ENCODE peak calls at places on chromosomes 11 and 22, in eight cellular contexts. S, Y, J, E, D, A, F and Z are unnamed samples.

GRCh38 chr11:38598413-38598812 is 2000.4 kb upstream of the RAG2 start:
- DNase-seq in S (no peak), Y (peak), J (no peak), E (no peak), D (no peak), A (no peak), F (no peak), Z (no peak)

GRCh38 chr11:65132988-65133700 is 1.2 kb downstream of the SYVN1 start:
- DNase-seq in S (no peak), Y (peak), J (peak), E (no peak), D (no peak), A (no peak), F (peak), Z (peak)

GRCh38 chr11:72787262-72788104 is 6.4 kb downstream of the STARD10 start:
- DNase-seq in S (no peak), Y (peak), J (peak), E (no peak), D (no peak), A (no peak), F (no peak), Z (no peak)

GRCh38 chr11:120134106-120134930 is 3.6 kb downstream of the TRIM29 start:
- DNase-seq in S (peak), Y (no peak), J (no peak), E (peak), D (no peak), A (peak), F (no peak), Z (no peak)

GRCh38 chr11:57885298-57886035 is 123.9 kb downstream of the CTNND1 start:
- DNase-seq in S (no peak), Y (peak), J (no peak), E (no peak), D (no peak), A (no peak), F (no peak), Z (peak)

GRCh38 chr11:111976614-111977140 is 39.5 kb downstream of the DIXDC1 start:
- DNase-seq in S (no peak), Y (no peak), J (no peak), E (no peak), D (no peak), A (peak), F (no peak), Z (peak)

GRCh38 chr22:43829904-43830851 is 18.1 kb upstream of the EFCAB6 start:
- DNase-seq in S (peak), Y (no peak), J (no peak), E (peak), D (peak), A (peak), F (no peak), Z (no peak)

GRCh38 chr11:35983965-35984364 is 40.1 kb downstream of the LDLRAD3 start:
- DNase-seq in S (no peak), Y (no peak), J (no peak), E (no peak), D (no peak), A (no peak), F (no peak), Z (no peak)

GRCh38 chr22:48171294-48171693 is 1408.8 kb downstream of the TBC1D22A start:
- DNase-seq in S (no peak), Y (peak), J (no peak), E (no peak), D (no peak), A (peak), F (no peak), Z (no peak)

GRCh38 chr22:25111579-25112517 is 87.8 kb upstream of the CRYBB3 start:
- DNase-seq in S (no peak), Y (no peak), J (no peak), E (no peak), D (peak), A (no peak), F (no peak), Z (no peak)

DNA sequence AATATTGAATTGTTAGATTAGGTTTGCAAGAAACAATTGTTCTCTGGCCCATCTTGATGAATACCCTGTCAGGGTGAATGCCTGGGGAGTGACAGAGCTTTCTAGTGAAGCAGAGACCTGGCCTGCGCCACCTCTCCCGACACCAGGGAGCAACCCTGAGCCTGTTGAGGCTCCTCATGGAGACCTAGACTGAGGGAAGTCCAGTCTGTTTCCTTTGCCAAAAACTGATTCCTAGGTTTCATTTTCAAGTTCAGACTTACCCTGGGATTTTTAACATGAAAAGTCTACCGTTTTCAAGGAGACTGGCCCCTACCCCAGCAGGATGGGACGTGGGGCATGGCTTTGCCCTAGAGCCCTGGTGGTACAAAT is 173.7 kb upstream of the SORL1-AS1 start:
- DNase-seq in S (no peak), Y (no peak), J (no peak), E (no peak), D (no peak), A (no peak), F (no peak), Z (no peak)
- TF ChIP-seq CTCF in S (no peak), Y (no peak), J (no peak), E (no peak), D (no peak), A (no peak), F (no peak), Z (no peak)

GRCh38 chr22:49768961-49769690 is 58.5 kb downstream of the BRD1 start:
- DNase-seq in S (peak), Y (no peak), J (no peak), E (peak), D (no peak), A (no peak), F (no peak), Z (no peak)

GRCh38 chr22:49769691-49770315 is 57.9 kb downstream of the BRD1 start:
- DNase-seq in S (peak), Y (no peak), J (no peak), E (peak), D (no peak), A (no peak), F (no peak), Z (no peak)

GRCh38 chr22:49767355-49768062 is 60.2 kb downstream of the BRD1 start:
- DNase-seq in S (peak), Y (peak), J (peak), E (peak), D (no peak), A (peak), F (peak), Z (peak)

GRCh38 chr22:49768077-49768476 is 59.6 kb downstream of the BRD1 start:
- DNase-seq in S (peak), Y (no peak), J (no peak), E (peak), D (no peak), A (no peak), F (no peak), Z (no peak)

DNA sequence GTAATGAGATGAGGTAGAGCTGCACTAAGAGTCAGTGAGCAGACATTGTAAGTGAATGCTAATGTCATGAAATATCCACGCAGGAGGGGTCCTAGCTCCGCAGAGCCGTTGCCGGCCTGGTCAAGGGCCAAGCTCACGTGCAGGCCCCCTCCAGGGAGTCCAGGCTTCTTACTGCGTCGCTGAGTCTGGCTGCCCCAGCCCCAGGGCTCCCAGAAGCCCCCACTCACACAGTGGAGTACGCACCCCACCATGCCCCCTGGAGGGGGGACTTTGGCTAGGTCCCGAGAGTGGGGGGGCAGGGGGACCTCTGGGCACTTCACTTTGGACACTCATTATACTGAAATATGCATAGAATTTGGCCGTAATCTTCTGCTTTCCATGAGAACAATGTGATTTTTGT is 59.2 kb downstream of the BRD1 start:
- DNase-seq in S (peak), Y (no peak), J (no peak), E (peak), D (no peak), A (no peak), F (no peak), Z (no peak)
- TF ChIP-seq CTCF in S (no peak), Y (no peak), J (no peak), E (no peak), D (no peak), A (no peak), F (no peak), Z (no peak)

GRCh38 chr22:50523806-50524663 is 1.4 kb downstream of the SCO2 start:
- DNase-seq in S (no peak), Y (no peak), J (no peak), E (peak), D (no peak), A (no peak), F (no peak), Z (no peak)

GRCh38 chr22:50524664-50525103 is 714 bp downstream of the SCO2 start:
- DNase-seq in S (no peak), Y (no peak), J (no peak), E (no peak), D (no peak), A (no peak), F (no peak), Z (peak)

GRCh38 chr22:50526849-50527801 is 1.7 kb upstream of the SCO2 start:
- DNase-seq in S (peak), Y (peak), J (peak), E (peak), D (peak), A (peak), F (no peak), Z (peak)

GRCh38 chr22:50525991-50526848 is 822 bp upstream of the SCO2 start:
- DNase-seq in S (peak), Y (peak), J (peak), E (peak), D (peak), A (peak), F (no peak), Z (peak)

DNA sequence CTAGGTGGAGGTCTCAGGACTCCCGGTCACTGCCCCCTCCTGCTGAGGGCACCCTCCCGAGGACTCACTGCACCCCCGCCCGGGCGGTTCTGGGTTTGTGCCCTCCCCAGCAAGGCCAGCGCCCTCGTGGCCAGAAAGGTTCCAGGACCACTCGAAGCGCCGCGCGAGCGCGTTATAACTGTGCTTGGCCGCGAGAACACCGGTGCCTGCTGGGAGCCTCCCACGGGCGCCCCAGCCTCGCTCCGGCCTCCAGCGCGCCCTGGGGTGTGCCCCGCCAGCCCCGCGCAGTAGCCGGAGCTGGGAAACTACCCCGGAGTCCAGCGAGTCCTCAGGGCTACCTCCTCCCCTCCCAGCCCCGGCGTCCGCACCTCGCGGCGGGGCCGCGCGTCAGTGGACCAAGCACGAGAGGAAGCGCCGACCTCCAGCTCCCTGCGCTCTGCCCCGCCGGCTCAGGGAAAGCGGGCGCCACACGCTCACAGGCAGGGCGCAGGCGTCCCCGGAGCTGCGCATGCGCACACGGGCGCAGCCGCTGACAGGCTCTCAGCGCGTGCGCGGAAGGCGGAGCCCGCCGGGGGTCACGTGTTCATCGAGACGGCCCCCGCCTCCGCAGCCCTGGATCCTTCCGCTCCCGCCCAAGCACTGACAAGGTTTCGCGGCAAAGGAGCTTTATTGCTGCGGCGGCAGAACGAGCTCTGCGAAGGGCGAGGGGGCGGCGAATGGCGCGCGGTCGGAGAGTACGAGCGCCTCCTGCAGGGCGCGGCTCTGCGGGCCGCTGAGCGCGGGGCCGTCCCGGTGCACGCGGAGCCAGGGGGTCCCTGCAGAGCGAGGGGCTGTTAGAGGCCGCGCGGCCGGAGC is at the start of gene SCO2:
- DNase-seq in S (peak), Y (peak), J (peak), E (peak), D (peak), A (peak), F (peak), Z (peak)
- TF ChIP-seq CTCF in S (peak), Y (peak), J (peak), E (peak), D (peak), A (no peak), F (no peak), Z (peak)

DNA sequence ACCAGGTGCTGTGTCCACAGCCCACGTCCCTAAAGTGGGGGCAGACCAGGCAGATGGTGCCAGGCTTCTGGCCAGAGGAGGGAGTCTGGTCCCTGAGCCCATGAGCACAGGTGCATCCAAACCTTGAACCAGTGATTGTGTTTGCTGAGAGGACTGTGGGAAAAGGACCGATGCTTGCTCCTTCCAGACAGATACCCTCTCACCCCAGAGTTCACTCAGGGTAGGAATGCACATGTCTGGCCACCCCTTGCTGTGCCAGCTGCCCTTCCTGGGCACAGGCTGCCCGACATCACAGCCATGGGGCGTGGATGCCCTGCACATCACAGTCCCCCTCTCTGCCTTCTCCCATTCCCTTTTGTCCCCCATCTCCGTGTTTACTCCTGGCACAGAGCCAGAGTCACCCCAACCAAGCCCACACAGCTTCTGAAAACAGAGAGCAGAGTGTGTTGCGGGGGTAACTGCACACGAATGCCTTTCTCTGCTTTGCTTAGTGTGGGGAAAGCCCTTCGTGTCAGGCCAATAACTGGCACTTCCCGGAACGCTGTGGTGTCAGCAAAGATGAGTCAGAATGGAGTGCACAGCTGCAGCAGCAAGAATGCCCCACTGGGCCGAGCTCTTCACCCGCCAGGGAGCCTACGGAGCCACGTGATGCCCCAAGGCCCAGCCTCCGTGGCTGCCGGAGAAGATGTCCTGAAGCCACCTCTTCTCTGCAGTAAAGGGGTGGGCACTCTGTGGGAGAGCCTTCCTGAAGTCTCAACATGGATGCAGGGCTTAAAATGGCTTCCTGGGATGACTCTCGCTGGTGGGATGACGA is 7.6 kb downstream of the CARS1 start:
- DNase-seq in S (peak), Y (no peak), J (peak), E (peak), D (peak), A (peak), F (peak), Z (peak)
- TF ChIP-seq CTCF in S (peak), Y (no peak), J (peak), E (peak), D (peak), A (no peak), F (no peak), Z (peak)

GRCh38 chr22:21573750-21574494 is 6.4 kb downstream of the UBE2L3 start:
- DNase-seq in S (no peak), Y (no peak), J (no peak), E (no peak), D (no peak), A (no peak), F (no peak), Z (no peak)

GRCh38 chr22:21570398-21570797 is 2.9 kb downstream of the UBE2L3 start:
- DNase-seq in S (no peak), Y (no peak), J (no peak), E (no peak), D (no peak), A (no peak), F (no peak), Z (no peak)

GRCh38 chr22:21569459-21570161 is 2.1 kb downstream of the UBE2L3 start:
- DNase-seq in S (no peak), Y (peak), J (peak), E (no peak), D (no peak), A (no peak), F (no peak), Z (no peak)

GRCh38 chr22:21571679-21572078 is 4.2 kb downstream of the UBE2L3 start:
- DNase-seq in S (no peak), Y (no peak), J (no peak), E (no peak), D (no peak), A (no peak), F (no peak), Z (no peak)

DNA sequence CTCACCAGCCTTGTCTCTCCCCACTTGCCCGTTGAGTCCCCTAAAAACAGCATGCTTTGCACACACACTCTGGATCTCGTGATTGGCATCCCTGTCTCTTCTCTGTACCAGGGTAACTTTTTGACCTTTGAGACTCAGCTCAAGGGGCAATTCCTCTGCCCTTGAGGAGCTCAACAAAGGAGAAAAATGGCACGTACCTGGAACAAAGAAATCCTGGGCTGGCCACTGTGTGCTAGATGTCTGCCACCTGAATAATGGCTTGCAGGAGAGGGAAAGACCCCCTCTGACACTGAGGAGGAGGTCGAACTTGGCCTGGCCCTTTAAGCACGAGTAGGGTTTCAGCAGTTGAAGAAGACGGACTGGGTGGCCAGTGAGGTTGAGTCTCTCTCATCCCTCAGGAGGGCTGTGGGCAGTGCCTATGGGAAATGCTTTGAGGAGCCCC is 5.8 kb downstream of the UBE2L3 start:
- DNase-seq in S (no peak), Y (no peak), J (no peak), E (no peak), D (no peak), A (no peak), F (no peak), Z (no peak)
- TF ChIP-seq CTCF in S (no peak), Y (no peak), J (no peak), E (no peak), D (no peak), A (no peak), F (no peak), Z (no peak)

GRCh38 chr11:68372114-68372513 is 59.7 kb downstream of the LRP5 start:
- DNase-seq in S (no peak), Y (no peak), J (no peak), E (no peak), D (no peak), A (no peak), F (no peak), Z (no peak)

GRCh38 chr11:68369161-68369560 is 56.8 kb downstream of the LRP5 start:
- DNase-seq in S (no peak), Y (no peak), J (no peak), E (no peak), D (no peak), A (no peak), F (no peak), Z (no peak)

GRCh38 chr11:68371176-68372041 is 59.0 kb downstream of the LRP5 start:
- DNase-seq in S (peak), Y (no peak), J (no peak), E (no peak), D (no peak), A (no peak), F (no peak), Z (no peak)

GRCh38 chr11:68370211-68371111 is 58.1 kb downstream of the LRP5 start:
- DNase-seq in S (peak), Y (no peak), J (peak), E (peak), D (no peak), A (no peak), F (no peak), Z (no peak)

DNA sequence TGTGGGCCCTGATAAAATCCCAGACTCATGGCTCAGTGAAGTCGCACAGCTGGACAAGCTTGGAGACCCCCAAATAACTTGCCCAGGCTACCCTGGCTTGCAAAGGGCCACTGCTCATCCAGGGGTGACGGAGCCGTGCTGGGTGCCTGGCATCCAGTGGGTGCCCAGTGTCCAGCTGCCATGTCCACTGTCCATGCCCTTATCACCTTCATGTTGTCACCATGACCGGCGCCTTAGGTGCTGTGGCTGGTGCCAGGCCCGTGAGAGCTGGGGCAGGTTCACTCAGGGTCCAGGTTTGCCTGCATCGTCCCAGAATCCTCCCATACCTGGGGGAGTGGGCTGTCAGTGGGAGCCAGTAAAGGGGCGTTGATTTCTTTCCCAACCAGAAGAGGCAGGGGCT is 57.4 kb downstream of the LRP5 start:
- DNase-seq in S (no peak), Y (no peak), J (no peak), E (no peak), D (no peak), A (no peak), F (no peak), Z (no peak)
- TF ChIP-seq CTCF in S (no peak), Y (no peak), J (no peak), E (no peak), D (no peak), A (no peak), F (no peak), Z (no peak)

GRCh38 chr11:42410251-42410956 is 901.4 kb upstream of the API5 start:
- DNase-seq in S (no peak), Y (no peak), J (peak), E (no peak), D (no peak), A (no peak), F (no peak), Z (no peak)

DNA sequence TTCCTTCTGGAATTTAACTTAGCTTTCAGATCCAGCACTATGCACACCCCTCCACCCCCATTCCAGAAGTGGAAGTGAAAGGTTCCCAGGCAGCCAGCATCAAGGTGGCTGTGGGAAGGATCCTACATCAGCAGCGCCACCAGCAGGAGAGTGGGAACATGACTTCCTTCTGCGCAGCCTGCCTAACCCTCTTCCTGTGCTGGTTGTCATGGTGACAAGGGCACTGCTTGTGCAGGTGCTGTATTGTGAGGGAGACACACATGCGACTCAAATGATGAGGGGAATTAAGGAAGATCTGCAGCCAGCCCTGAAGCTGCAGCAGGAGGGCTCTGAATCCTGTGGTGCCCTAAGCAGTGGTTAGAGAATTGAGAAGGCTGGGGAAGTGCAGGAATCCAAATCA is 904.4 kb upstream of the API5 start:
- DNase-seq in S (no peak), Y (peak), J (no peak), E (peak), D (no peak), A (no peak), F (no peak), Z (no peak)
- TF ChIP-seq CTCF in S (no peak), Y (peak), J (no peak), E (peak), D (no peak), A (no peak), F (no peak), Z (no peak)

GRCh38 chr11:32615422-32615821 is 31.8 kb downstream of the EIF3M start:
- DNase-seq in S (no peak), Y (peak), J (peak), E (no peak), D (no peak), A (no peak), F (no peak), Z (peak)
- TF ChIP-seq CTCF in S (peak), Y (peak), J (peak), E (peak), D (no peak), A (no peak), F (peak), Z (peak)